ENCODE peak calls at places on chromosomes 13 and 19, in six cellular contexts. J, D, P, O, S and F are unnamed samples.

GRCh38 chr19:54905411-54905810 is 537 bp upstream of the NCR1 start:
- DNase-seq in D (no peak), O (no peak), S (no peak), J (no peak), P (no peak), F (no peak)

GRCh38 chr13:79445968-79446645 is 34.8 kb upstream of the NDFIP2 start:
- DNase-seq in O (no peak), D (no peak), P (no peak), S (no peak), J (no peak), F (no peak)

GRCh38 chr19:55146648-55147218 is 2.3 kb downstream of the TNNT1 start:
- DNase-seq in J (no peak), D (no peak), O (no peak), P (peak; percentile 16), S (peak; percentile 91), F (peak; percentile 72)

GRCh38 chr19:7505682-7506384 is 10.1 kb upstream of the ZNF358 start:
- DNase-seq in O (no peak), D (no peak), J (peak; percentile 88), P (peak; percentile 56), S (no peak), F (no peak)

GRCh38 chr13:43107780-43108179 is 84.4 kb downstream of the DNAJC15 start:
- DNase-seq in S (no peak), J (no peak), P (peak; percentile 62), D (no peak), O (no peak), F (no peak)

GRCh38 chr19:45884682-45885555 is 1.0 kb downstream of the IRF2BP1 start:
- DNase-seq in S (peak; percentile 21), O (no peak), P (peak; percentile 60), D (no peak), J (peak; percentile 82), F (peak; percentile 41)

GRCh38 chr13:28479005-28479404 is 15.9 kb downstream of the FLT1 start:
- DNase-seq in O (no peak), P (no peak), S (no peak), J (no peak), D (no peak), F (no peak)

GRCh38 chr13:35983206-35983605 is 148.0 kb downstream of the DCLK1 start:
- DNase-seq in P (no peak), J (no peak), O (no peak), D (no peak), S (no peak), F (no peak)

GRCh38 chr13:43804461-43805070 is 17.8 kb upstream of the ENOX1 start:
- DNase-seq in S (peak; percentile 12), J (no peak), P (peak; percentile 75), D (no peak), O (peak; percentile 47), F (no peak)

GRCh38 chr13:58097831-58098230 is 466.3 kb downstream of the PCDH17 start:
- DNase-seq in S (no peak), J (no peak), P (no peak), D (no peak), O (no peak), F (no peak)

GRCh38 chr19:54684537-54684936 is 21.8 kb downstream of the LILRB4 start:
- DNase-seq in D (no peak), S (peak; percentile 6), P (peak; percentile 38), O (peak; percentile 24), J (no peak), F (peak; percentile 65)

GRCh38 chr13:70249332-70250064 is 141.2 kb upstream of the KLHL1 start:
- DNase-seq in P (no peak), O (no peak), S (peak; percentile 23), D (no peak), J (no peak), F (peak; percentile 36)

GRCh38 chr13:97798836-97799235 is 154.6 kb upstream of the IPO5 start:
- DNase-seq in S (no peak), D (no peak), J (no peak), P (peak; percentile 55), O (no peak), F (no peak)
- H3K4me1 ChIP-seq in S (peaks cover 6% of the 10 kb centered on the region), D (no peaks in the 10 kb centered on the region), J (no peaks in the 10 kb centered on the region), P (no peaks in the 10 kb centered on the region), O (no peaks in the 10 kb centered on the region), F (no peaks in the 10 kb centered on the region)

GRCh38 chr19:39137131-39137530 is 11.5 kb downstream of the PAK4 start:
- DNase-seq in P (no peak), J (no peak), D (no peak), S (no peak), O (no peak), F (no peak)

GRCh38 chr19:39133431-39134270 is 8.1 kb downstream of the PAK4 start:
- DNase-seq in P (no peak), S (no peak), D (no peak), J (no peak), O (no peak), F (no peak)

GRCh38 chr19:39135701-39136100 is 10.1 kb downstream of the PAK4 start:
- DNase-seq in S (no peak), O (no peak), J (no peak), D (no peak), P (no peak), F (no peak)

GRCh38 chr19:39138221-39139211 is 12.9 kb downstream of the PAK4 start:
- DNase-seq in O (no peak), S (no peak), P (no peak), D (no peak), J (no peak), F (no peak)

DNA sequence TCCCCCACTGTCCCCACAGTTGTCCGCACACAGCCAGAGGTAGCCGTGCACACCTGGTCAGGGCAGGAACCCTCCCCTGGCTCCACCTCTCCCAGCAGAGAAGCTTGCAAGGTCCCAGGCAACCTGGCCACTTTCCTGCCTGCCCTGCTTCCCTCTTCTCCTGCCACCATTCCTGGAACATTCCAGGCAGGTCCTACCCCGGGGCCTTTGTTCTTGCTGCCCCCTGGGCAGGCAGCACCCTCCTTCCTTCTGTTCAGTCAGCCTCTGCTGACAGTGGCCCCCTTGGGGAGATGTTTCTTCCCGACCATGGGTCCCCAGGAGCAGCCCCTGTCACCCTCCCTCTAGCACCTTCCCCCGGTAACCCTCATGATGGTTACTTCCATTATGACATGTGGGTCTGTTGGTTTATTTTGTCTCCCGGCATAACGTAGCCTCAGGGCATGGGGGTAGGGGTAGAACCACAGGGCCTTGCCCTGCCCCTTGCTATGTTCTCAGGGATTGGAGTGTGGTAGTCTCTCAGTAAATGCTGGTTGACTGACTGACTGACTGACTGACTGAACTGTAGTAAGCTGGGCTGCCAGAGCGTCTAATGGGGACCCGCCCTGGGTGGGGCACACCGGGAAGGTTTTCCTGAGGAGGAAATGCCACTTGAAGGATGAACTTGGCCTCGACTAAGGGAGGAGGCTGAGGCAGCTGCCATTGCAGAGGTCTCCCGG is 10.8 kb downstream of the PAK4 start:
- DNase-seq in O (no peak), P (no peak), D (no peak), J (no peak), S (no peak), F (no peak)
- H3K4me1 ChIP-seq in O (peaks cover 59% of the 10 kb centered on the region), P (no peaks in the 10 kb centered on the region), D (no peaks in the 10 kb centered on the region), J (peaks cover 63% of the 10 kb centered on the region), S (peaks cover 9% of the 10 kb centered on the region), F (peaks cover 60% of the 10 kb centered on the region)

DNA sequence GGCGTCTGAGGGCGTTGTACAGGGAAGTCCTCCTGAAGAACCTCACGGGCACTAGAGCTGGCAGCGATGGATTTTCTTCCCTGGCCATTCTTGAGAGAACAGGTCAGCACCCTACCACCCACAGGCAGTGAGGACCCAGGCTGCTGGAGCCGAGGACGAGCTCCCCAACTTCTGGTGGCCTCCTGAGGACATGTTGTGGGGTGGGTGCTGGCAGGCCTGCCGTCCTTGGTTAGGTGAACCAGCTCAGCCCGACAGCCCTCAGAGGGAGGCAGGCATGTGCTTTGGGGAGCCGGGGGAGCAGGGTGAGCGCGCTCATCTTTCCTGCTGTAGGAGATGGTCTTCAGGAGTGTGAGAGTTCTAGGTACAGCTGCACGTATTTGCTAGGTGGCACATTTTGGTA is 15.4 kb downstream of the LYL1 start:
- DNase-seq in J (no peak), O (no peak), P (no peak), S (no peak), D (no peak), F (no peak)
- H3K4me1 ChIP-seq in J (peaks cover 17% of the 10 kb centered on the region), O (peaks cover 58% of the 10 kb centered on the region), P (peaks cover 18% of the 10 kb centered on the region), S (no peaks in the 10 kb centered on the region), D (no peaks in the 10 kb centered on the region), F (no peaks in the 10 kb centered on the region)

DNA sequence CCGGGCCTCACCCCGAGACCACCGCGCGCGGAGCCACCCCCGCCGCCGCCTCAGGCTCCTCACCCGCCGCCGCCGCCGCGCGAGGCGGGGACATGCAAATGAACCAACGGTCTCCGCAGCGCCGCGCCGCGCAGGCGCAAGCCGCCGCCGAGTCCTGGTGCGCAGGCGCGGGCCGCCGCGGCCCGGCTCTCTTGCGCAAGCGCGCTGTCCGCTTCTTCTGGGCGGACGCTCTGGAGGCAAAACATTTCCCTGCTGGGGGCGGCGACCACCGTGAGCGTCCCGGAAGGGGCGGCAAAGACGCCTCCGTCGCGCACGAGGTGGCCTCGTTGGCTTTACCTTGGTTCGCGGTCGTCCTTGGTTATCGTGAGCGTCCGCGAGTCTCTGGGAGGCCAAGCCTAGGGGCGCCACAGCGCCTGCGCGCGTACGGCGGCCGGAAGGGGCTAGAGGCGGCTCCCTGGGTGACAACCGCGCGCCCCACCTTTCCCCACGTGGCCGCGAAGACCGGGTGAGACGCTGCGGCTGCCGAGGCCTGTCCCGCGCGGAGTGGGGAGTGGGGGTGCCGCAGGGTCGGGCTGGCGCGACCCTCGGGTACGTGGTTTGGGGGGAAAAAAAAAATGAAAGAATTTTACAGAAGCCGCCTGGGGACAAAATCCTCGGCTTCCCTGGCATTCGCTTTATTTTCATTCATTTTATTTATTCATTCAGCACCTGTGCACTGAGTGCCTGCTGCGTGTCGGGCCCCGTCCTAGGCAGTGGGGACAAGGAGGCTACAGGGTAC is at the start of the genes ARMC6 and SUGP2:
- DNase-seq in S (peak; percentile 88), J (peak; percentile 95), O (peak; percentile 83), P (peak; percentile 93), D (peak; percentile 84), F (peak; percentile 88)
- H3K4me1 ChIP-seq in S (peaks cover 13% of the 10 kb centered on the region), J (peaks cover 12% of the 10 kb centered on the region), O (peaks cover 32% of the 10 kb centered on the region), P (peaks cover 11% of the 10 kb centered on the region), D (peaks cover 21% of the 10 kb centered on the region), F (no peaks in the 10 kb centered on the region)

DNA sequence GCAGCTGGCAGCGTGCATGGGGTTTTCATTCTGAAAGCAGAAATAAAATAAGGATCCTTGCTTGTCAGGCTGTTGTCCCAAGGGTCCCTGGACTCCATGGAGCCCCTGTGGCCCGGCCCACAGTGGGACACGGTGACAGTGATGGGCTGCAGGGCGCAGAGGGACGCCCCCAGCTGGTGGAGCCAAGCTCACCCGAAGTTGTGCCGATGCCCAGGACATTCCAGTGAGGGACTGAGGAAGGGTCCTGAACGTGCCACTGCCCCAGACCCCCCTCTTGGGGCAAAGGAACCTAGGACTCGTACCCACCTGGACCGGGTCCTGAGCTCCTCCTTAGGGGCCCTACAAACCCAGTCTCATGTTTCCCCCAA is 35.0 kb downstream of the MYO9B start:
- DNase-seq in J (no peak), D (no peak), O (no peak), P (no peak), S (no peak), F (no peak)
- H3K4me1 ChIP-seq in J (no peaks in the 10 kb centered on the region), D (peaks cover 20% of the 10 kb centered on the region), O (peaks cover 40% of the 10 kb centered on the region), P (peaks cover 21% of the 10 kb centered on the region), S (peaks cover 24% of the 10 kb centered on the region), F (no peaks in the 10 kb centered on the region)

GRCh38 chr19:35329323-35329722 is 336 bp downstream of the CD22 start:
- DNase-seq in S (no peak), J (no peak), O (no peak), D (no peak), P (no peak), F (no peak)
- H3K4me1 ChIP-seq in S (peaks cover 3% of the 10 kb centered on the region), J (no peaks in the 10 kb centered on the region), O (no peaks in the 10 kb centered on the region), D (no peaks in the 10 kb centered on the region), P (no peaks in the 10 kb centered on the region), F (no peaks in the 10 kb centered on the region)

GRCh38 chr19:2171349-2172145 is 7.8 kb downstream of the DOT1L start:
- DNase-seq in J (peak; percentile 85), P (no peak), D (peak; percentile 80), S (no peak), O (peak; percentile 58), F (peak; percentile 82)
- H3K4me1 ChIP-seq in J (peaks cover 55% of the 10 kb centered on the region), P (peaks cover 43% of the 10 kb centered on the region), D (peaks cover 22% of the 10 kb centered on the region), S (peaks cover 24% of the 10 kb centered on the region), O (peaks cover 69% of the 10 kb centered on the region), F (peaks cover 62% of the 10 kb centered on the region)

GRCh38 chr19:1621021-1621420 is 15.8 kb upstream of the UQCR11 start:
- DNase-seq in S (no peak), D (no peak), P (no peak), O (no peak), J (peak; percentile 68), F (no peak)
- H3K4me1 ChIP-seq in S (no peaks in the 10 kb centered on the region), D (peaks cover 10% of the 10 kb centered on the region), P (no peaks in the 10 kb centered on the region), O (peaks cover 21% of the 10 kb centered on the region), J (no peaks in the 10 kb centered on the region), F (no peaks in the 10 kb centered on the region)